ENCODE peak calls at places on chromosome 1, in ten cellular contexts. Z is prostate gland, R is upper lobe of left lung, V is breast epithelium, T is HCT116, A is transverse colon, W is endothelial cell of umbilical vein, D is stomach, I is K562, H is suprapubic skin. P is an unnamed sample.

GRCh38 chr1:161921990-161922389 is 101.7 kb downstream of the OLFML2B start:
- DNase-seq in Z (no peak), R (no peak), V (no peak), T (no peak), A (no peak), W (peak), D (no peak), I (no peak), H (no peak), P (no peak)

GRCh38 chr1:12760256-12760795 is 13.2 kb upstream of the PRAMEF12 start:
- DNase-seq in Z (no peak), R (no peak), V (no peak), T (peak), A (no peak), W (no peak), D (no peak), I (peak), H (no peak), P (no peak)

GRCh38 chr1:29827237-29827750 is 591.0 kb downstream of the PTPRU start:
- DNase-seq in Z (no peak), R (no peak), V (no peak), T (no peak), A (no peak), W (no peak), D (peak), I (no peak), H (no peak), P (no peak)

GRCh38 chr1:228181105-228181504 is 15.5 kb downstream of the IBA57 start:
- DNase-seq in Z (no peak), R (no peak), V (no peak), T (no peak), A (no peak), W (no peak), D (no peak), I (no peak), H (peak), P (peak)

GRCh38 chr1:107464827-107465226 is 324.0 kb downstream of the NTNG1 start:
- DNase-seq in Z (no peak), R (no peak), V (no peak), T (no peak), A (no peak), W (no peak), D (no peak), I (no peak), H (no peak), P (no peak)

GRCh38 chr1:115713906-115714305 is 54.6 kb downstream of the CASQ2 start:
- DNase-seq in Z (no peak), R (no peak), V (no peak), T (no peak), A (no peak), W (no peak), D (no peak), I (no peak), H (no peak), P (no peak)

GRCh38 chr1:94855307-94855700 is 35.1 kb downstream of the SLC44A3 start:
- DNase-seq in Z (no peak), R (peak), V (no peak), T (no peak), A (no peak), W (peak), D (no peak), I (no peak), H (no peak), P (no peak)

GRCh38 chr1:94247146-94248094 is 10.0 kb upstream of the ARHGAP29 start:
- DNase-seq in Z (peak), R (peak), V (peak), T (peak), A (peak), W (peak), D (peak), I (peak), H (peak), P (peak)

GRCh38 chr1:230153655-230154296 is 86.7 kb downstream of the GALNT2 start:
- DNase-seq in Z (no peak), R (peak), V (no peak), T (no peak), A (no peak), W (no peak), D (no peak), I (no peak), H (no peak), P (no peak)

GRCh38 chr1:38009088-38009840 is 3.3 kb upstream of the UTP11 start:
- DNase-seq in Z (no peak), R (no peak), V (no peak), T (no peak), A (no peak), W (peak), D (no peak), I (peak), H (no peak), P (no peak)

GRCh38 chr1:94734963-94735899 is 84.9 kb upstream of the SLC44A3 start:
- DNase-seq in Z (peak), R (peak), V (peak), T (no peak), A (peak), W (peak), D (peak), I (peak), H (no peak), P (no peak)

GRCh38 chr1:24659993-24660665 is 17.0 kb downstream of the SRRM1 start:
- DNase-seq in Z (no peak), R (no peak), V (no peak), T (no peak), A (no peak), W (no peak), D (no peak), I (no peak), H (no peak), P (no peak)

GRCh38 chr1:65812065-65812464 is 19.4 kb downstream of the PDE4B start:
- DNase-seq in Z (no peak), R (peak), V (no peak), T (peak), A (peak), W (peak), D (no peak), I (no peak), H (no peak), P (no peak)

GRCh38 chr1:224080082-224080774 is 33.7 kb upstream of the FBXO28 start:
- DNase-seq in Z (no peak), R (no peak), V (peak), T (peak), A (no peak), W (peak), D (no peak), I (no peak), H (no peak), P (no peak)

GRCh38 chr1:15360681-15361080 is 49.0 kb upstream of the EFHD2 start:
- DNase-seq in Z (no peak), R (no peak), V (no peak), T (no peak), A (no peak), W (no peak), D (no peak), I (no peak), H (no peak), P (no peak)

GRCh38 chr1:41661428-41662060 is 177.1 kb upstream of the EDN2 start:
- DNase-seq in Z (peak), R (no peak), V (no peak), T (no peak), A (no peak), W (peak), D (no peak), I (no peak), H (no peak), P (peak)

GRCh38 chr1:31511848-31512615 is 64.3 kb upstream of the TINAGL1 start:
- DNase-seq in Z (no peak), R (no peak), V (peak), T (no peak), A (no peak), W (no peak), D (no peak), I (no peak), H (no peak), P (no peak)

GRCh38 chr1:219537182-219537581 is 75.7 kb downstream of the ZC3H11B start:
- DNase-seq in Z (no peak), R (no peak), V (no peak), T (no peak), A (no peak), W (no peak), D (no peak), I (no peak), H (no peak), P (no peak)

GRCh38 chr1:62228883-62229187 is 34.2 kb downstream of the L1TD1 start:
- DNase-seq in Z (no peak), R (no peak), V (no peak), T (no peak), A (no peak), W (no peak), D (no peak), I (no peak), H (no peak), P (no peak)
- H3K27ac ChIP-seq in Z (no peak), R (no peak), V (no peak), T (no peak), A (no peak), W (no peak), D (no peak), I (no peak), H (no peak), P (no peak)

GRCh38 chr1:222814536-222815366 is at the start of gene DISP1:
- DNase-seq in Z (peak), R (peak), V (peak), T (peak), A (peak), W (peak), D (peak), I (peak), H (peak), P (peak)
- TF ChIP-seq POLR2A in Z (peak), R (peak), V (no peak), T (peak), A (peak), W (peak), D (no peak), I (no peak), H (no peak), P (no peak)

GRCh38 chr1:152001631-152002584 is 8.2 kb upstream of the S100A10 start:
- DNase-seq in Z (peak), R (peak), V (peak), T (peak), A (peak), W (peak), D (peak), I (peak), H (peak), P (peak)

GRCh38 chr1:151997284-151997570 is 3.6 kb upstream of the S100A10 start:
- DNase-seq in Z (no peak), R (no peak), V (no peak), T (no peak), A (no peak), W (no peak), D (no peak), I (no peak), H (no peak), P (no peak)

GRCh38 chr1:152000989-152001630 is 7.5 kb upstream of the S100A10 start:
- DNase-seq in Z (peak), R (no peak), V (peak), T (no peak), A (no peak), W (no peak), D (no peak), I (no peak), H (no peak), P (no peak)

GRCh38 chr1:151995774-151996173 is 2.1 kb upstream of the S100A10 start:
- DNase-seq in Z (no peak), R (no peak), V (no peak), T (no peak), A (no peak), W (no peak), D (no peak), I (no peak), H (no peak), P (no peak)

GRCh38 chr1:151998611-151999362 is 5.1 kb upstream of the S100A10 start:
- DNase-seq in Z (no peak), R (no peak), V (no peak), T (no peak), A (no peak), W (no peak), D (no peak), I (no peak), H (no peak), P (no peak)
- TF ChIP-seq POLR2AphosphoS5 in Z (no peak), R (no peak), V (no peak), T (no peak), A (no peak), W (no peak), D (peak), I (no peak), H (no peak), P (no peak)

GRCh38 chr1:23169727-23170335 is 1.2 kb upstream of the LUZP1 start:
- DNase-seq in Z (peak), R (peak), V (peak), T (peak), A (peak), W (peak), D (no peak), I (no peak), H (peak), P (peak)
- H3K27ac ChIP-seq in Z (peak), R (peak), V (peak), T (peak), A (peak), W (peak), D (peak), I (peak), H (peak), P (peak)

P was measured in spleen.